ENCODE peak calls at places on chromosomes 3 and 15, in seven cellular contexts. One of them, this sample, is unnamed.

GRCh38 chr15:36658321-36658720 is 78.9 kb downstream of the CDIN1 start:
- DNase-seq in anterior cingulate cortex: no peak
- DNase-seq in NCI-H2171 treated with DMSO at 0.1 percent for 48 hours: no peak
- DNase-seq in ureter: no peak
- DNase-seq in spleen: no peak
- DNase-seq in stimulated activated CD4-positive, alpha-beta T cell treated with anti-CD3 and anti-CD28 coated beads, Interleukin-1b, Interleukin-23, amount 100 ng/mL, for 4 hours: no peak
- DNase-seq in T-helper 9 cell: no peak
- DNase-seq in this sample: no peak

GRCh38 chr3:35744419-35744818 is 105.1 kb downstream of the ARPP21 start:
- DNase-seq in anterior cingulate cortex: no peak
- DNase-seq in NCI-H2171 treated with DMSO at 0.1 percent for 48 hours: no peak
- DNase-seq in ureter: no peak
- DNase-seq in spleen: no peak
- DNase-seq in stimulated activated CD4-positive, alpha-beta T cell treated with anti-CD3 and anti-CD28 coated beads, Interleukin-1b, Interleukin-23, amount 100 ng/mL, for 4 hours: no peak
- DNase-seq in T-helper 9 cell: no peak
- DNase-seq in this sample: no peak

GRCh38 chr3:191901746-191902145 is 440.8 kb downstream of the PYDC2 start:
- DNase-seq in anterior cingulate cortex: no peak
- DNase-seq in NCI-H2171 treated with DMSO at 0.1 percent for 48 hours: no peak
- DNase-seq in ureter: no peak
- DNase-seq in spleen: no peak
- DNase-seq in stimulated activated CD4-positive, alpha-beta T cell treated with anti-CD3 and anti-CD28 coated beads, Interleukin-1b, Interleukin-23, amount 100 ng/mL, for 4 hours: no peak
- DNase-seq in T-helper 9 cell: no peak
- DNase-seq in this sample: no peak

GRCh38 chr3:188914556-188914955 is 257.2 kb upstream of the TPRG1 start:
- DNase-seq in anterior cingulate cortex: no peak
- DNase-seq in NCI-H2171 treated with DMSO at 0.1 percent for 48 hours: no peak
- DNase-seq in ureter: no peak
- DNase-seq in spleen: no peak
- DNase-seq in stimulated activated CD4-positive, alpha-beta T cell treated with anti-CD3 and anti-CD28 coated beads, Interleukin-1b, Interleukin-23, amount 100 ng/mL, for 4 hours: no peak
- DNase-seq in T-helper 9 cell: no peak
- DNase-seq in this sample: no peak

GRCh38 chr3:126895178-126896066 is 87.5 kb upstream of the PLXNA1 start:
- DNase-seq in anterior cingulate cortex: no peak
- DNase-seq in NCI-H2171 treated with DMSO at 0.1 percent for 48 hours: no peak
- DNase-seq in ureter: peak
- DNase-seq in spleen: no peak
- DNase-seq in stimulated activated CD4-positive, alpha-beta T cell treated with anti-CD3 and anti-CD28 coated beads, Interleukin-1b, Interleukin-23, amount 100 ng/mL, for 4 hours: no peak
- DNase-seq in T-helper 9 cell: no peak
- DNase-seq in this sample: no peak

GRCh38 chr15:66959066-66959465 is 106.3 kb upstream of the SMAD3 start:
- DNase-seq in anterior cingulate cortex: no peak
- DNase-seq in NCI-H2171 treated with DMSO at 0.1 percent for 48 hours: no peak
- DNase-seq in ureter: no peak
- DNase-seq in spleen: no peak
- DNase-seq in stimulated activated CD4-positive, alpha-beta T cell treated with anti-CD3 and anti-CD28 coated beads, Interleukin-1b, Interleukin-23, amount 100 ng/mL, for 4 hours: no peak
- DNase-seq in T-helper 9 cell: no peak
- DNase-seq in this sample: no peak

GRCh38 chr3:61015840-61016239 is 235.4 kb downstream of the FHIT start:
- DNase-seq in anterior cingulate cortex: no peak
- DNase-seq in NCI-H2171 treated with DMSO at 0.1 percent for 48 hours: no peak
- DNase-seq in ureter: no peak
- DNase-seq in spleen: no peak
- DNase-seq in stimulated activated CD4-positive, alpha-beta T cell treated with anti-CD3 and anti-CD28 coated beads, Interleukin-1b, Interleukin-23, amount 100 ng/mL, for 4 hours: no peak
- DNase-seq in T-helper 9 cell: no peak
- DNase-seq in this sample: no peak

GRCh38 chr15:101068523-101068960 is 149.4 kb downstream of the LRRK1 start:
- DNase-seq in anterior cingulate cortex: no peak
- DNase-seq in NCI-H2171 treated with DMSO at 0.1 percent for 48 hours: no peak
- DNase-seq in ureter: no peak
- DNase-seq in spleen: peak
- DNase-seq in stimulated activated CD4-positive, alpha-beta T cell treated with anti-CD3 and anti-CD28 coated beads, Interleukin-1b, Interleukin-23, amount 100 ng/mL, for 4 hours: no peak
- DNase-seq in T-helper 9 cell: no peak
- DNase-seq in this sample: no peak

GRCh38 chr3:174541708-174542107 is 317.4 kb upstream of the NAALADL2 start:
- DNase-seq in anterior cingulate cortex: no peak
- DNase-seq in NCI-H2171 treated with DMSO at 0.1 percent for 48 hours: no peak
- DNase-seq in ureter: no peak
- DNase-seq in spleen: no peak
- DNase-seq in stimulated activated CD4-positive, alpha-beta T cell treated with anti-CD3 and anti-CD28 coated beads, Interleukin-1b, Interleukin-23, amount 100 ng/mL, for 4 hours: no peak
- DNase-seq in T-helper 9 cell: no peak
- DNase-seq in this sample: no peak

GRCh38 chr3:67804089-67804488 is 149.7 kb upstream of the SUCLG2 start:
- DNase-seq in anterior cingulate cortex: no peak
- DNase-seq in NCI-H2171 treated with DMSO at 0.1 percent for 48 hours: no peak
- DNase-seq in ureter: no peak
- DNase-seq in spleen: no peak
- DNase-seq in stimulated activated CD4-positive, alpha-beta T cell treated with anti-CD3 and anti-CD28 coated beads, Interleukin-1b, Interleukin-23, amount 100 ng/mL, for 4 hours: no peak
- DNase-seq in T-helper 9 cell: no peak
- DNase-seq in this sample: no peak

GRCh38 chr3:112519424-112520001 is 20.2 kb upstream of the BTLA start:
- DNase-seq in anterior cingulate cortex: no peak
- DNase-seq in NCI-H2171 treated with DMSO at 0.1 percent for 48 hours: peak
- DNase-seq in ureter: no peak
- DNase-seq in spleen: no peak
- DNase-seq in stimulated activated CD4-positive, alpha-beta T cell treated with anti-CD3 and anti-CD28 coated beads, Interleukin-1b, Interleukin-23, amount 100 ng/mL, for 4 hours: no peak
- DNase-seq in T-helper 9 cell: no peak
- DNase-seq in this sample: peak

GRCh38 chr3:16740531-16740930 is 135.3 kb upstream of the DAZL start:
- DNase-seq in anterior cingulate cortex: no peak
- DNase-seq in NCI-H2171 treated with DMSO at 0.1 percent for 48 hours: no peak
- DNase-seq in ureter: no peak
- DNase-seq in spleen: no peak
- DNase-seq in stimulated activated CD4-positive, alpha-beta T cell treated with anti-CD3 and anti-CD28 coated beads, Interleukin-1b, Interleukin-23, amount 100 ng/mL, for 4 hours: no peak
- DNase-seq in T-helper 9 cell: no peak
- DNase-seq in this sample: no peak

GRCh38 chr15:40844543-40844981 is 714 bp downstream of the SPINT1 start:
- DNase-seq in anterior cingulate cortex: no peak
- DNase-seq in NCI-H2171 treated with DMSO at 0.1 percent for 48 hours: peak
- DNase-seq in ureter: no peak
- DNase-seq in spleen: peak
- DNase-seq in stimulated activated CD4-positive, alpha-beta T cell treated with anti-CD3 and anti-CD28 coated beads, Interleukin-1b, Interleukin-23, amount 100 ng/mL, for 4 hours: peak
- DNase-seq in T-helper 9 cell: peak
- DNase-seq in this sample: no peak

GRCh38 chr15:101056366-101057334 is 137.5 kb downstream of the LRRK1 start:
- DNase-seq in anterior cingulate cortex: no peak
- DNase-seq in NCI-H2171 treated with DMSO at 0.1 percent for 48 hours: no peak
- DNase-seq in ureter: no peak
- DNase-seq in spleen: peak
- DNase-seq in stimulated activated CD4-positive, alpha-beta T cell treated with anti-CD3 and anti-CD28 coated beads, Interleukin-1b, Interleukin-23, amount 100 ng/mL, for 4 hours: no peak
- DNase-seq in T-helper 9 cell: no peak
- DNase-seq in this sample: no peak

GRCh38 chr3:101642441-101642840 is 34.5 kb downstream of the ZBTB11 start:
- DNase-seq in anterior cingulate cortex: no peak
- DNase-seq in NCI-H2171 treated with DMSO at 0.1 percent for 48 hours: no peak
- DNase-seq in ureter: no peak
- DNase-seq in spleen: no peak
- DNase-seq in stimulated activated CD4-positive, alpha-beta T cell treated with anti-CD3 and anti-CD28 coated beads, Interleukin-1b, Interleukin-23, amount 100 ng/mL, for 4 hours: no peak
- DNase-seq in T-helper 9 cell: no peak
- DNase-seq in this sample: no peak

GRCh38 chr3:127408022-127408683 is 120.3 kb upstream of the PRR20G start:
- DNase-seq in anterior cingulate cortex: no peak
- DNase-seq in NCI-H2171 treated with DMSO at 0.1 percent for 48 hours: no peak
- DNase-seq in ureter: peak
- DNase-seq in spleen: peak
- DNase-seq in stimulated activated CD4-positive, alpha-beta T cell treated with anti-CD3 and anti-CD28 coated beads, Interleukin-1b, Interleukin-23, amount 100 ng/mL, for 4 hours: no peak
- DNase-seq in T-helper 9 cell: no peak
- DNase-seq in this sample: no peak

GRCh38 chr3:55721716-55722484 is 234.8 kb upstream of the WNT5A start:
- DNase-seq in anterior cingulate cortex: no peak
- DNase-seq in NCI-H2171 treated with DMSO at 0.1 percent for 48 hours: no peak
- DNase-seq in ureter: no peak
- DNase-seq in spleen: no peak
- DNase-seq in stimulated activated CD4-positive, alpha-beta T cell treated with anti-CD3 and anti-CD28 coated beads, Interleukin-1b, Interleukin-23, amount 100 ng/mL, for 4 hours: no peak
- DNase-seq in T-helper 9 cell: no peak
- DNase-seq in this sample: no peak

GRCh38 chr3:169149349-169149890 is 514.1 kb downstream of the MECOM start:
- DNase-seq in anterior cingulate cortex: peak
- DNase-seq in NCI-H2171 treated with DMSO at 0.1 percent for 48 hours: peak
- DNase-seq in ureter: peak
- DNase-seq in spleen: peak
- DNase-seq in stimulated activated CD4-positive, alpha-beta T cell treated with anti-CD3 and anti-CD28 coated beads, Interleukin-1b, Interleukin-23, amount 100 ng/mL, for 4 hours: peak
- DNase-seq in T-helper 9 cell: peak
- DNase-seq in this sample: peak

GRCh38 chr15:88255496-88256171 is 905 bp downstream of the NTRK3 start:
- DNase-seq in anterior cingulate cortex: peak
- DNase-seq in NCI-H2171 treated with DMSO at 0.1 percent for 48 hours: no peak
- DNase-seq in ureter: no peak
- DNase-seq in spleen: no peak
- DNase-seq in stimulated activated CD4-positive, alpha-beta T cell treated with anti-CD3 and anti-CD28 coated beads, Interleukin-1b, Interleukin-23, amount 100 ng/mL, for 4 hours: no peak
- DNase-seq in T-helper 9 cell: no peak
- DNase-seq in this sample: no peak

GRCh38 chr3:139906441-139906840 is 28.5 kb upstream of the CLSTN2 start:
- DNase-seq in anterior cingulate cortex: no peak
- DNase-seq in NCI-H2171 treated with DMSO at 0.1 percent for 48 hours: no peak
- DNase-seq in ureter: no peak
- DNase-seq in spleen: no peak
- DNase-seq in stimulated activated CD4-positive, alpha-beta T cell treated with anti-CD3 and anti-CD28 coated beads, Interleukin-1b, Interleukin-23, amount 100 ng/mL, for 4 hours: no peak
- DNase-seq in T-helper 9 cell: no peak
- DNase-seq in this sample: no peak

GRCh38 chr15:59199775-59200465 is 6.7 kb upstream of the LDHAL6B start:
- DNase-seq in anterior cingulate cortex: no peak
- DNase-seq in NCI-H2171 treated with DMSO at 0.1 percent for 48 hours: no peak
- DNase-seq in ureter: no peak
- DNase-seq in spleen: no peak
- DNase-seq in stimulated activated CD4-positive, alpha-beta T cell treated with anti-CD3 and anti-CD28 coated beads, Interleukin-1b, Interleukin-23, amount 100 ng/mL, for 4 hours: no peak
- DNase-seq in T-helper 9 cell: no peak
- DNase-seq in this sample: no peak

GRCh38 chr3:48130321-48130881 is 57.8 kb downstream of the CDC25A start:
- DNase-seq in anterior cingulate cortex: peak
- DNase-seq in NCI-H2171 treated with DMSO at 0.1 percent for 48 hours: no peak
- DNase-seq in ureter: peak
- DNase-seq in spleen: peak
- DNase-seq in stimulated activated CD4-positive, alpha-beta T cell treated with anti-CD3 and anti-CD28 coated beads, Interleukin-1b, Interleukin-23, amount 100 ng/mL, for 4 hours: no peak
- DNase-seq in T-helper 9 cell: no peak
- DNase-seq in this sample: no peak

GRCh38 chr15:98955331-98955730 is 52.3 kb downstream of the PGPEP1L start:
- DNase-seq in anterior cingulate cortex: peak
- DNase-seq in NCI-H2171 treated with DMSO at 0.1 percent for 48 hours: no peak
- DNase-seq in ureter: peak
- DNase-seq in spleen: peak
- DNase-seq in stimulated activated CD4-positive, alpha-beta T cell treated with anti-CD3 and anti-CD28 coated beads, Interleukin-1b, Interleukin-23, amount 100 ng/mL, for 4 hours: no peak
- DNase-seq in T-helper 9 cell: no peak
- DNase-seq in this sample: no peak

GRCh38 chr15:101528108-101528916 is 38.8 kb upstream of the PCSK6 start:
- DNase-seq in anterior cingulate cortex: no peak
- DNase-seq in NCI-H2171 treated with DMSO at 0.1 percent for 48 hours: no peak
- DNase-seq in ureter: no peak
- DNase-seq in spleen: peak
- DNase-seq in stimulated activated CD4-positive, alpha-beta T cell treated with anti-CD3 and anti-CD28 coated beads, Interleukin-1b, Interleukin-23, amount 100 ng/mL, for 4 hours: no peak
- DNase-seq in T-helper 9 cell: no peak
- DNase-seq in this sample: no peak

GRCh38 chr3:174873832-174874231 is 14.7 kb downstream of the NAALADL2 start:
- DNase-seq in anterior cingulate cortex: no peak
- DNase-seq in NCI-H2171 treated with DMSO at 0.1 percent for 48 hours: no peak
- DNase-seq in ureter: no peak
- DNase-seq in spleen: no peak
- DNase-seq in stimulated activated CD4-positive, alpha-beta T cell treated with anti-CD3 and anti-CD28 coated beads, Interleukin-1b, Interleukin-23, amount 100 ng/mL, for 4 hours: no peak
- DNase-seq in T-helper 9 cell: no peak
- DNase-seq in this sample: no peak

GRCh38 chr3:189721873-189722665 is 90.9 kb downstream of the TP63 start:
- DNase-seq in anterior cingulate cortex: no peak
- DNase-seq in NCI-H2171 treated with DMSO at 0.1 percent for 48 hours: no peak
- DNase-seq in ureter: no peak
- DNase-seq in spleen: no peak
- DNase-seq in stimulated activated CD4-positive, alpha-beta T cell treated with anti-CD3 and anti-CD28 coated beads, Interleukin-1b, Interleukin-23, amount 100 ng/mL, for 4 hours: no peak
- DNase-seq in T-helper 9 cell: no peak
- DNase-seq in this sample: no peak

GRCh38 chr3:104575631-104576030 is 791.1 kb upstream of the ALCAM start:
- DNase-seq in anterior cingulate cortex: no peak
- DNase-seq in NCI-H2171 treated with DMSO at 0.1 percent for 48 hours: no peak
- DNase-seq in ureter: no peak
- DNase-seq in spleen: no peak
- DNase-seq in stimulated activated CD4-positive, alpha-beta T cell treated with anti-CD3 and anti-CD28 coated beads, Interleukin-1b, Interleukin-23, amount 100 ng/mL, for 4 hours: no peak
- DNase-seq in T-helper 9 cell: no peak
- DNase-seq in this sample: no peak

This sample was measured in stimulated activated naive CD4-positive, alpha-beta T cell.